ENCODE peak calls at places on chromosomes 13 and 19, in seven cellular contexts. N is SK-N-SH; W is H1; K is upper lobe of right lung; Z is CD4-positive, CD25-positive, alpha-beta regulatory T cell; T is breast epithelium; E is stomach. A is an unnamed sample.

GRCh38 chr19:51002542-51003311 is 1.3 kb upstream of the KLK8 start:
- DNase-seq in E (no peak), W (peak; percentile 79), T (peak; percentile 92), Z (no peak), N (peak; percentile 41), K (no peak), A (no peak)

GRCh38 chr13:33251131-33251629 is 34.4 kb downstream of the STARD13 start:
- DNase-seq in W (no peak), Z (no peak), K (no peak), E (no peak), T (no peak), N (peak; percentile 54), A (peak; percentile 48)

GRCh38 chr13:94272038-94272437 is 207.4 kb downstream of the DCT start:
- DNase-seq in Z (no peak), E (no peak), W (no peak), T (no peak), N (no peak), K (no peak), A (no peak)

GRCh38 chr19:45170146-45171106 is 7.6 kb downstream of the TRAPPC6A start:
- DNase-seq in W (no peak), K (no peak), Z (no peak), T (no peak), N (no peak), E (no peak), A (no peak)

GRCh38 chr13:46207828-46208227 is 3.9 kb upstream of the LRRC63 start:
- DNase-seq in E (no peak), T (no peak), W (no peak), Z (no peak), N (no peak), K (no peak), A (no peak)

GRCh38 chr13:27481766-27482165 is 31.4 kb upstream of the MTIF3 start:
- DNase-seq in T (no peak), E (peak; percentile 54), Z (no peak), K (peak; percentile 73), W (peak; percentile 58), N (peak; percentile 65), A (peak; percentile 53)

GRCh38 chr13:48644951-48645350 is 8.8 kb upstream of the CYSLTR2 start:
- DNase-seq in E (no peak), Z (no peak), N (no peak), W (no peak), T (no peak), K (no peak), A (no peak)

GRCh38 chr13:47454986-47455385 is 546.1 kb downstream of the SUCLA2 start:
- DNase-seq in E (no peak), K (no peak), Z (no peak), W (no peak), T (no peak), N (no peak), A (no peak)

GRCh38 chr19:16736709-16737108 is 17.1 kb downstream of the NWD1 start:
- DNase-seq in N (no peak), Z (no peak), W (no peak), T (no peak), K (no peak), E (no peak), A (no peak)

GRCh38 chr13:99907038-99907437 is 64.5 kb downstream of the ZIC5 start:
- DNase-seq in Z (no peak), W (no peak), E (no peak), T (no peak), N (no peak), K (no peak), A (no peak)

GRCh38 chr19:17001603-17002183 is 24.9 kb downstream of the CPAMD8 start:
- DNase-seq in E (no peak), Z (peak; percentile 84), W (no peak), T (no peak), K (no peak), N (no peak), A (no peak)

GRCh38 chr13:98576963-98577822 is at the start of gene STK24:
- DNase-seq in Z (peak; percentile 47), K (peak; percentile 87), N (peak; percentile 97), E (peak; percentile 77), W (no peak), T (peak; percentile 45), A (peak; percentile 89)

GRCh38 chr13:51380269-51380668 is 40.8 kb downstream of the SERPINE3 start:
- DNase-seq in W (no peak), K (no peak), N (no peak), E (no peak), T (no peak), Z (no peak), A (no peak)

GRCh38 chr19:28960986-28961705 is 251.8 kb downstream of the UQCRFS1 start:
- DNase-seq in T (no peak), Z (no peak), E (no peak), W (no peak), N (no peak), K (no peak), A (no peak)

GRCh38 chr19:44951179-44952159 is 3.7 kb upstream of the CLPTM1 start:
- DNase-seq in Z (peak; percentile 77), E (peak; percentile 67), K (no peak), T (peak; percentile 67), N (peak; percentile 82), W (no peak), A (no peak)

GRCh38 chr19:5711713-5712161 is 8.2 kb downstream of the LONP1 start:
- DNase-seq in E (no peak), Z (no peak), T (no peak), W (no peak), K (no peak), N (no peak), A (no peak)

GRCh38 chr13:77986699-77987098 is 68.1 kb upstream of the EDNRB start:
- DNase-seq in N (no peak), Z (no peak), K (no peak), E (no peak), T (no peak), W (no peak), A (no peak)

GRCh38 chr13:91355099-91355825 is 7.8 kb downstream of the MIR17HG start:
- DNase-seq in N (no peak), E (no peak), Z (no peak), T (no peak), K (no peak), W (no peak), A (no peak)

DNA sequence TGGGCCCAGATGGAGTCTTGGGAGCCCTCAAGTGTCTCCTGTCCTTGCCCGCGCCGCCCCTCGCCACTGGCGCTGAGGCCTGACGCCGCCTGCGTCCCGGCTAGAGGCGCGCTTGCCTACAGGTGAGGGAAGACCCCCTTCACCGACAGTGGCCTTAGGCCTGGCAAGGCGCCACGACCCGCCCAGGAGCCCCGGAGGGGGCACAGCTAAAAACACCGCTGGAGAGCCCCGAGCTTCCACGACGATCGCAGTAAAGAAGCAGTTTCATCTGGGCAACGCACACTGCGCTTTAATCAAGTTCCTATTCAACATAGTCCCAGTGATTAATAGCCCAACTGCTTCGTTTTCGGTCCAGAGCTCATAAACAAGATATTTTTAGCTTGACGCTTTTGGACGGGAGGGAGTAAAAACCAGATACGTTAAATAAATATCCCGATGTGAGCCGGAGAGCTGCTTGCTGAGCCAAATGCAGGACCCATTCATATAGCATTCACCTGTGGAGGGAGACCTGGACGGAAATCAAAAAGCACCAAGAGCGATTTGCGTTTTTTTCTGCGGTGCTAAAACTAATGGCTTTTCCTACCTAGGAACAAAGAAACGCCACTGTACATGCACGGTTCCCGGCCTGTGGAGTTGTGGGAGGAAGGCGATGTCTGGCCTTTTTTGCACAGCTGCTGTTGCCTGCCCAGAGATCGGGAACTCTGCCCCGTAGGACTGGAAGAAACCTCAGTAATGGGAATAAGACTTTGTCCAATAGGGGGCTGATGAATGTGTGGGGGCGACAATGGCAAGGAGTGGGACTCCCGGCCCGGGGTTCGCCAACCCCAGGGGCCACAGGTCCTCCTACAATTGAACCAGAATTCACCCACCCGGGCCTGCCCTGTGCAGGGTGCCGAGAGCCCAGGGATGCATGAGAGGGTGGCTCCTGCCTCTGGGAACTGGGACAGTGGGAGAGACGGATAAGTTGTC is 1.7 kb upstream of the CEBPA start:
- DNase-seq in Z (no peak), K (peak; percentile 79), W (no peak), E (peak; percentile 56), T (peak; percentile 20), N (no peak), A (no peak)
- H3K27ac ChIP-seq in Z (no peak overlapping the region), K (peak overlapping the region; percentile 83), W (no peak overlapping the region), E (peak overlapping the region; percentile 91), T (peak overlapping the region; percentile 93), N (no peak overlapping the region), A (no peak overlapping the region)

DNA sequence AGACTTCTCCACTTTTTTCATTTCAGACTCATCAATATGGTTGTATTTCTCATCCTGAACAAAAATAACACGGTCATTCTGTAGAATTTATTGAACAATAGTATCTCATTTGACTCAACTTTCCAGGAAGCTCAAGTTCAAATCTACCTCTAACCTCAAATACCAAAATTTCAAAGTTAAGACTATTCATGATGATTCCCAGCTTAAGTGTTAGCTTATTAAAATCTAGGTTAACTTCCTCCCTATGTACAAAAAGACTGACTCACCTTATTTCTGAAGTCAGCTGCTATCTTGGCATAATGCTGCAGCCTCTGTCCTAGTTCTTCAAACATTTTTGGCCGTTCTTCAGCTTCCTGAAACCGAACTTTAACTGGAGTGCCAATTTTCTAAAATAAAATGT is 23.2 kb downstream of the HSPH1 start:
- DNase-seq in Z (no peak), N (no peak), W (no peak), K (no peak), T (no peak), E (no peak), A (no peak)
- H3K36me3 ChIP-seq in Z (peaks cover 70% of the 10 kb centered on the region), N (peaks cover 80% of the 10 kb centered on the region), W (peaks cover 48% of the 10 kb centered on the region), K (peaks cover 87% of the 10 kb centered on the region), T (peaks cover 6% of the 10 kb centered on the region), E (peaks cover 32% of the 10 kb centered on the region), A (peaks cover 8% of the 10 kb centered on the region)

DNA sequence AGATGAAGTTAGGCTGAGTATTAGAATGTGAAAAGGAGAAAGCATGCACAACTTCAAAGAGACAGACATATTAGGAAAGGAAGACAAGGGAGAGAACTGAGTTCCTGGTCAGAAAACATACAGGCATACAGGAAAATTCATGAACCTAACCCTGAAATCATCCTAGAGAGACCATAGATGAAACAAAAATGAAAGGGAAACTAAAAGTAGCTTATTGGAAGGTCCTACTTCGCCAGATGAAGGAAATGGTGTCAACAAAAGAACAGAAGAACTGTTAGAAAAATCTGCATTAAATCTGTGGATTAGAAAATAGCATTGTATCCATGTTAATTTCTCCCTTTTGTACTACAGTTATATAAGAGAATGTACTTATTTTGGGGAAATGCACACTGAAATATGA is 169.0 kb upstream of the UFM1 start:
- DNase-seq in Z (no peak), E (no peak), W (no peak), T (no peak), K (no peak), N (no peak), A (no peak)
- H3K4me3 ChIP-seq in Z (peak overlapping the region; percentile 22), E (no peak overlapping the region), W (no peak overlapping the region), T (no peak overlapping the region), K (no peak overlapping the region), N (peak overlapping the region; percentile 27), A (no peak overlapping the region)

GRCh38 chr19:47422417-47423163 is 3.3 kb upstream of the MEIS3 start:
- DNase-seq in K (no peak), W (no peak), N (no peak), T (no peak), Z (no peak), E (no peak), A (no peak)

GRCh38 chr19:47419789-47420188 is 462 bp upstream of the MEIS3 start:
- DNase-seq in Z (no peak), N (no peak), E (no peak), W (no peak), K (peak; percentile 61), T (no peak), A (no peak)

GRCh38 chr19:47421844-47422395 is 2.6 kb upstream of the MEIS3 start:
- DNase-seq in K (no peak), Z (no peak), T (no peak), N (peak; percentile 90), E (no peak), W (no peak), A (no peak)

GRCh38 chr19:47421244-47421786 is 2.0 kb upstream of the MEIS3 start:
- DNase-seq in W (no peak), Z (no peak), K (peak; percentile 55), T (no peak), N (no peak), E (no peak), A (no peak)

GRCh38 chr19:47423203-47423882 is 4.0 kb upstream of the MEIS3 start:
- DNase-seq in W (no peak), Z (no peak), K (no peak), T (no peak), E (no peak), N (no peak), A (no peak)
- H3K27ac ChIP-seq in W (no peak overlapping the region), Z (no peak overlapping the region), K (no peak overlapping the region), T (no peak overlapping the region), E (no peak overlapping the region), N (no peak overlapping the region), A (no peak overlapping the region)

A was measured in aorta.